ENCODE peak calls at places on chromosomes 5 and 9, in seven cellular contexts. X is fibroblast of lung; U is glutamatergic neuron; L is PC-9; F is CD4-positive, alpha-beta T cell; Y is fibroblast of pulmonary artery; Q is AG10803. H is an unnamed sample.

GRCh38 chr5:3381206-3381825 is 214.3 kb upstream of the IRX1 start:
- DNase-seq in X (no peak), U (no peak), L (no peak), F (no peak), Y (no peak), Q (no peak), H (no peak)

GRCh38 chr5:82406200-82406773 is 128.1 kb upstream of the RPS23 start:
- DNase-seq in X (peak), U (no peak), L (peak), F (no peak), Y (peak), Q (peak), H (no peak)

GRCh38 chr9:72557549-72557948 is 36.1 kb downstream of the TMC1 start:
- DNase-seq in X (peak), U (no peak), L (peak), F (no peak), Y (peak), Q (peak), H (no peak)

GRCh38 chr9:17802249-17802857 is 223.5 kb downstream of the SH3GL2 start:
- DNase-seq in X (peak), U (no peak), L (no peak), F (no peak), Y (peak), Q (no peak), H (no peak)

GRCh38 chr5:6256901-6257300 is 121.4 kb downstream of the MED10 start:
- DNase-seq in X (no peak), U (no peak), L (no peak), F (no peak), Y (no peak), Q (no peak), H (no peak)

GRCh38 chr9:16385590-16386578 is 484.6 kb downstream of the BNC2 start:
- DNase-seq in X (peak), U (no peak), L (no peak), F (no peak), Y (peak), Q (peak), H (no peak)

GRCh38 chr5:27124590-27124989 is 86.2 kb upstream of the CDH9 start:
- DNase-seq in X (no peak), U (no peak), L (peak), F (no peak), Y (peak), Q (peak), H (no peak)

GRCh38 chr5:149172261-149172660 is 31.0 kb downstream of the ABLIM3 start:
- DNase-seq in X (peak), U (no peak), L (peak), F (no peak), Y (peak), Q (peak), H (no peak)

GRCh38 chr5:72559866-72560766 is 52.9 kb upstream of the ZNF366 start:
- DNase-seq in X (no peak), U (no peak), L (no peak), F (no peak), Y (peak), Q (no peak), H (no peak)

GRCh38 chr9:126633881-126634558 is 20.3 kb downstream of the LMX1B start:
- DNase-seq in X (no peak), U (no peak), L (peak), F (no peak), Y (no peak), Q (no peak), H (no peak)

GRCh38 chr9:121736147-121736721 is 84.8 kb downstream of the DAB2IP start:
- DNase-seq in X (peak), U (peak), L (peak), F (no peak), Y (peak), Q (peak), H (no peak)

GRCh38 chr5:75567710-75568109 is 43.5 kb upstream of the ANKDD1B start:
- DNase-seq in X (peak), U (no peak), L (peak), F (no peak), Y (peak), Q (no peak), H (no peak)

GRCh38 chr5:139482050-139482889 is at the start of gene STING1:
- DNase-seq in X (peak), U (no peak), L (peak), F (peak), Y (peak), Q (peak), H (peak)

GRCh38 chr9:136120438-136120844 is 1.8 kb upstream of the TMEM250 start:
- DNase-seq in X (no peak), U (no peak), L (no peak), F (no peak), Y (no peak), Q (no peak), H (no peak)

GRCh38 chr9:116087751-116088194 is 65.8 kb upstream of the PAPPA start:
- DNase-seq in X (peak), U (no peak), L (peak), F (no peak), Y (peak), Q (peak), H (no peak)

GRCh38 chr5:149796025-149796424 is 65.9 kb downstream of the PPARGC1B start:
- DNase-seq in X (no peak), U (no peak), L (no peak), F (no peak), Y (no peak), Q (no peak), H (no peak)

GRCh38 chr9:108637340-108637739 is 218.4 kb downstream of the ACTL7B start:
- DNase-seq in X (no peak), U (no peak), L (no peak), F (no peak), Y (no peak), Q (no peak), H (no peak)

GRCh38 chr9:89886281-89886700 is 281.5 kb downstream of the GADD45G start:
- DNase-seq in X (peak), U (no peak), L (no peak), F (no peak), Y (no peak), Q (peak), H (no peak)

GRCh38 chr5:170737591-170737990 is 45.9 kb upstream of the GABRP start:
- DNase-seq in X (no peak), U (no peak), L (no peak), F (no peak), Y (no peak), Q (no peak), H (no peak)

GRCh38 chr5:14767942-14768837 is 103.4 kb downstream of the ANKH start:
- DNase-seq in X (no peak), U (no peak), L (no peak), F (no peak), Y (no peak), Q (no peak), H (no peak)

GRCh38 chr5:150042459-150042858 is 41.9 kb downstream of the HMGXB3 start:
- DNase-seq in X (no peak), U (no peak), L (no peak), F (no peak), Y (no peak), Q (no peak), H (no peak)

GRCh38 chr9:113343732-113344231 is 3.7 kb upstream of the WDR31 start:
- DNase-seq in X (peak), U (no peak), L (peak), F (no peak), Y (peak), Q (peak), H (no peak)

GRCh38 chr5:176784218-176785165 is 25.9 kb upstream of the UNC5A start:
- DNase-seq in X (peak), U (no peak), L (peak), F (no peak), Y (peak), Q (peak), H (no peak)

GRCh38 chr5:134143431-134143830 is 28.9 kb downstream of the TCF7 start:
- DNase-seq in X (no peak), U (no peak), L (no peak), F (peak), Y (no peak), Q (no peak), H (no peak)

GRCh38 chr9:120524852-120525251 is 55.1 kb downstream of the CDK5RAP2 start:
- DNase-seq in X (no peak), U (no peak), L (no peak), F (no peak), Y (no peak), Q (no peak), H (no peak)

GRCh38 chr5:139517683-139518564 is 35.4 kb upstream of the STING1 start:
- DNase-seq in X (peak), U (peak), L (peak), F (peak), Y (peak), Q (peak), H (peak)

GRCh38 chr5:154756203-154756870 is 1.2 kb downstream of the LARP1 start:
- DNase-seq in X (no peak), U (peak), L (peak), F (peak), Y (no peak), Q (peak), H (peak)

GRCh38 chr5:180860273-180860886 is 696 bp downstream of the ZFP62 start:
- DNase-seq in X (no peak), U (no peak), L (no peak), F (peak), Y (no peak), Q (peak), H (peak)

GRCh38 chr5:137114529-137114928 is 384.6 kb downstream of the SPOCK1 start:
- DNase-seq in X (peak), U (no peak), L (peak), F (no peak), Y (peak), Q (peak), H (no peak)

GRCh38 chr5:5453131-5453530 is 30.7 kb downstream of the ICE1 start:
- DNase-seq in X (no peak), U (no peak), L (no peak), F (no peak), Y (no peak), Q (no peak), H (no peak)

GRCh38 chr9:34522091-34522887 is 501 bp downstream of the ENHO start:
- DNase-seq in X (no peak), U (no peak), L (no peak), F (no peak), Y (no peak), Q (no peak), H (no peak)

GRCh38 chr9:94150890-94151660 is 66.8 kb downstream of the PTPDC1 start:
- DNase-seq in X (no peak), U (no peak), L (no peak), F (no peak), Y (no peak), Q (peak), H (no peak)

GRCh38 chr5:119743927-119744326 is 114.6 kb downstream of the FAM170A start:
- DNase-seq in X (no peak), U (no peak), L (peak), F (no peak), Y (peak), Q (peak), H (no peak)

GRCh38 chr9:108565651-108566378 is 290.0 kb downstream of the ACTL7B start:
- DNase-seq in X (peak), U (peak), L (peak), F (no peak), Y (peak), Q (peak), H (no peak)

DNA sequence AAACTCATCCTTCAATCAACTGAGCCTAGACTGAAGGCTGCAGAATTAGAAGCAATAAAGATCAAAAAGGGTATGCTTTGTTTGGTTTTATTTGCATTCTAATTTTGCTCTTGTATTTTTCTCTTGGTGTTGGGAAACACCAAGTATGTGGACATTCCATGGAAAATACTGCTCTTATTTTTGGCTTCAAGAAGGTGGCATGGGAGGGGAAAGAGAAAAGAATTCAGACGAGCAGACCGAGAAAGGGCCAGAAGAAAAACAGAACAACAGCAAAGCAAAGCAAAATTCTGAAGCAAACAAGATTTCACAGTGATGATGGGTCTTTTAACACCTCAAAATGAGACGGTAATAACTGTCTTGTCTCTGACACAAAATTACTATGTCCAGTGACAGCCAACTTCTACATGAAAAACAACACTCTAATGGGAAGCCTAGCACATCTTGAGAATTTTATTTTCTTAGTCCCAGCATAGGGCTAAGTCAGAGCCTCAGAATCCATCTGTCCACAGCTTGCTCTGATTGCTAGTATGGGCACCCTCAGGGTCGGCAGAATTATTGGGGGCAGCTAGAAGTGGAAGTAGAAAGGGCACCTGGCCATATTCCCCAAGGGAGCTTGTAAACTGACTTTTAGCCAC is 26.8 kb downstream of the FREM1 start:
- DNase-seq in X (no peak), U (no peak), L (no peak), F (no peak), Y (no peak), Q (no peak), H (no peak)
- TF ChIP-seq CTCF in X (no peak), U (no peak), L (no peak), F (no peak), Y (no peak), Q (no peak), H (no peak)

GRCh38 chr5:129246088-129246487 is 151.5 kb downstream of the ISOC1 start:
- DNase-seq in X (no peak), U (no peak), L (no peak), F (no peak), Y (peak), Q (no peak), H (no peak)

GRCh38 chr5:129245489-129245888 is 150.9 kb downstream of the ISOC1 start:
- DNase-seq in X (peak), U (no peak), L (no peak), F (no peak), Y (peak), Q (no peak), H (no peak)

GRCh38 chr5:129244478-129244877 is 149.9 kb downstream of the ISOC1 start:
- DNase-seq in X (peak), U (no peak), L (no peak), F (no peak), Y (peak), Q (no peak), H (no peak)

DNA sequence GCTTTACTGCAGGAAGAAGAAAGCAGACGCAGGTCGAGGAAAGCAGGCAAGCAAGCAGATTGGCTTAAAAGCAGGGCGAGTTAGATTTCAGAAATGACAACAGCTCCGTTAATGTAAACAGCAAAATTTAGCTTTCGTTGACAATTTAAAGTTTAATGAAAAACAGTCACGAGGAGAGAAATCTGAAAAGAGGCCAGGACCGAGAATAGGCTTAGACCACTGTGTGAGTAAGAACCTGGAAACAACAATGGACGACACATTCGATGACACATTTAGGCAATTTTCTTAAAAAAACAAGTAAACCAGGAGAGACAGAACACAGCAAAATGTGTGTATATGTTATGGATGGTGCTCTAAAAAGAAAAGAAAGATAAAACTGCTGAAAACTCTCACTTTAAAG is 155.3 kb downstream of the ISOC1 start:
- DNase-seq in X (no peak), U (no peak), L (no peak), F (no peak), Y (no peak), Q (no peak), H (no peak)
- TF ChIP-seq CTCF in X (no peak), U (no peak), L (no peak), F (no peak), Y (no peak), Q (no peak), H (no peak)

GRCh38 chr5:122736086-122736485 is 38.8 kb upstream of the SNX2 start:
- DNase-seq in X (no peak), U (no peak), L (no peak), F (no peak), Y (no peak), Q (no peak), H (no peak)
- TF ChIP-seq CTCF in X (no peak), U (no peak), L (no peak), F (no peak), Y (no peak), Q (no peak), H (no peak)

GRCh38 chr5:167608708-167609272 is 682.7 kb upstream of the WWC1 start:
- DNase-seq in X (no peak), U (no peak), L (no peak), F (no peak), Y (no peak), Q (no peak), H (no peak)
- TF ChIP-seq CTCF in X (no peak), U (peak), L (peak), F (no peak), Y (peak), Q (peak), H (no peak)

GRCh38 chr9:76756273-76756650 is 8.0 kb upstream of the PCA3 start:
- DNase-seq in X (peak), U (peak), L (peak), F (no peak), Y (peak), Q (peak), H (no peak)
- TF ChIP-seq CTCF in X (peak), U (no peak), L (no peak), F (no peak), Y (peak), Q (peak), H (no peak)

GRCh38 chr9:85713897-85714296 is 27.9 kb downstream of the AGTPBP1 start:
- DNase-seq in X (peak), U (no peak), L (no peak), F (no peak), Y (no peak), Q (no peak), H (no peak)

GRCh38 chr9:85715587-85715986 is 26.2 kb downstream of the AGTPBP1 start:
- DNase-seq in X (no peak), U (no peak), L (no peak), F (no peak), Y (no peak), Q (no peak), H (peak)

GRCh38 chr9:85717220-85717619 is 24.5 kb downstream of the AGTPBP1 start:
- DNase-seq in X (no peak), U (no peak), L (no peak), F (no peak), Y (no peak), Q (no peak), H (peak)

DNA sequence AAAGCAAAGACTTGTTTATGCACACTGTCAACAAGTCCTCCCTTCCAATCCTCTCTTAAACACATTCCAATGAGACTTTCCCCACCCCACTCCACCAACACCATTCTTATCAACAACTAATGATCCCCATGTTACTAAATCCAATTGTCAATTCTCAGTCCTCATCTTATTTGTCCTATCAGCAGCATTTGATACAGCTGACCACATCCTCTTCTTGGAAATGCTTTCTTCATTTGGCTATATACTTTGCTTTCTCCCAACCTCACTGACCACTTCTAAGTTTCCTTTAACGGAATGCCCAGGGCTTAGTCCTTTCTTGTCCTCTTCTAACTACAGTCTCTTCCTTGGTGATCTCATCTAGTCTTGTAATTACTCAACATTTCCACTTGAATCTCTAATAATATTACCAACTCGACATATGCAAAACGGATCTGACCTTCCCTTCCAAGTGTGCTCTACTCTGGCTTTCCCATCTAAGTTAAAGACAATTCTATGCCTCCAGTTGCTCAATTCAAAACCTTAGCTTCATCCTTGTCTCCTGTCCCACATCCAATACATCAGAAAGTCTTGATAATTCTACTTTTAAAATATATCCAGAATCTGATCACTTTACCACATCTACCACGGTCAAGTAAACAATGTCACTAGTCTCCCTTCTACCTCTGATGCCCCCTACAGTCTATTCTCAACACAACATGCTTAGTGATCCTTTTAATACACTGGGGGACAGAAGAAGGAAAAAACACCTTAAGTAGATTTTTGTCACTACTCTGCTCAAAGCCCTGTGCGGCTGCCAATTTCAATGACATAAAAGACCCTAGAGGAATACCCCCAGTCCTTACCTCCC is 25.5 kb downstream of the AGTPBP1 start:
- DNase-seq in X (peak), U (no peak), L (no peak), F (no peak), Y (no peak), Q (no peak), H (no peak)
- TF ChIP-seq CTCF in X (peak), U (peak), L (no peak), F (no peak), Y (peak), Q (no peak), H (peak)

DNA sequence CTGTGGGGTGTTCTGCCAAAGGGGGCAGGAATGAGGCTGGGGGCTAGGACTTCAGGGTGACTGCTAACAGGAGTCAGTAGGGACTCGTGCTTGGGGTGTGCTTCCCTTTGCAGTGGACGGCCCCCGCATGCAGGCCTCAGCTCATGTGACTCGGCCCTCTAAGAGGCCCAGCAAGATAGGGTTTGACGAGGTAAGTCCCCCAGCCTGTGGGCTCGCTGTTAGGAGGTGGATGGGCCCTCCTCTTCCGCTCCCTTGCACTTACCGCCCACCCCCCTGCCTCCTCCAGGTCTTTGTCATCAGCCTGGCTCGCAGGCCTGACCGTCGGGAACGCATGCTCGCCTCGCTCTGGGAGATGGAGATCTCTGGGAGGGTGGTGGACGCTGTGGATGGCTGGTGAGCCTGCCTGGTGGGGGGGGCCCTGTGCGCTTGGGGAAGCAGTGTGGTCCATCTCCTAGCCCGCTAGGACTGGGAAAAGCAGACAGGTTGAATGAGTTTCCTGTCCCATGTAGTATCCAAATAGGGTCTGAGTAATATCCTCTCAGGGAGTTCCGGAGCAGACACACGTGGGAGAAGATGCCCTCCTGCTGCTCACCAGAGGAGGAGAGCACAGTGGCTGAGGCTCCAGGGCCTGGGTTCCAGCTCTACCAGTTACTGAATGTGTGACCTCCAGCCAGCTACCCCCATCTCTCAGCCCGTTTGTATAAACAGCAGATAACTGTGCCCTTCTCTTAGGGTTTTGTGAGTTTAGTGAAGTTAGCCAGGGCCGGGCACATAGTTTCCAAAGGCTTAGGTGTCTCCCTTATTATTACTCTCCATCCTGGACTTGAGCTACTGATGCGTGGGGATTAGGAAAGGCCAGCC is 8.2 kb downstream of the CERCAM start:
- DNase-seq in X (peak), U (no peak), L (no peak), F (no peak), Y (peak), Q (no peak), H (no peak)
- TF ChIP-seq CTCF in X (no peak), U (no peak), L (no peak), F (no peak), Y (no peak), Q (no peak), H (no peak)

H was measured in natural killer cell.